ENCODE peak calls at places on chromosome 18, in four cellular contexts. One of them, this sample, is unnamed.

GRCh38 chr18:8744656-8745055 is 39.3 kb downstream of the MTCL1 start:
- DNase-seq in A549: no peak
- DNase-seq in HepG2: no peak
- DNase-seq in K562: no peak
- DNase-seq in this sample: no peak

GRCh38 chr18:1659190-1659589 is 754.5 kb downstream of the ADCYAP1 start:
- DNase-seq in HepG2: no peak
- DNase-seq in A549: no peak
- DNase-seq in K562: no peak
- DNase-seq in this sample: no peak

GRCh38 chr18:51350081-51350480 is 152.6 kb upstream of the MEX3C start:
- DNase-seq in HepG2: no peak
- DNase-seq in A549: no peak
- DNase-seq in K562: no peak
- DNase-seq in this sample: no peak

GRCh38 chr18:10010611-10011015 is 96.8 kb downstream of the VAPA start:
- DNase-seq in K562: no peak
- DNase-seq in A549: peak; percentile 3
- DNase-seq in HepG2: no peak
- DNase-seq in this sample: no peak

GRCh38 chr18:10244341-10244740 is 210.1 kb upstream of the APCDD1 start:
- DNase-seq in HepG2: no peak
- DNase-seq in K562: no peak
- DNase-seq in A549: no peak
- DNase-seq in this sample: no peak

GRCh38 chr18:1078301-1078700 is 173.6 kb downstream of the ADCYAP1 start:
- DNase-seq in K562: no peak
- DNase-seq in A549: no peak
- DNase-seq in HepG2: no peak
- DNase-seq in this sample: no peak

GRCh38 chr18:14026199-14026598 is 106.0 kb downstream of the ZNF519 start:
- DNase-seq in A549: no peak
- DNase-seq in K562: no peak
- DNase-seq in HepG2: no peak
- DNase-seq in this sample: no peak

GRCh38 chr18:26406854-26407517 is 141.4 kb downstream of the KCTD1 start:
- DNase-seq in K562: no peak
- DNase-seq in HepG2: no peak
- DNase-seq in A549: no peak
- DNase-seq in this sample: no peak

GRCh38 chr18:48328473-48329205 is 80.5 kb downstream of the ZBTB7C start:
- DNase-seq in A549: peak; percentile 11
- DNase-seq in K562: no peak
- DNase-seq in HepG2: no peak
- DNase-seq in this sample: no peak

GRCh38 chr18:37565138-37565984 is at the start of gene CELF4:
- DNase-seq in HepG2: no peak
- DNase-seq in K562: no peak
- DNase-seq in A549: peak; percentile 3
- DNase-seq in this sample: peak; percentile 77

GRCh38 chr18:76371301-76371700 is 123.7 kb downstream of the ZNF516 start:
- DNase-seq in A549: no peak
- DNase-seq in HepG2: no peak
- DNase-seq in K562: no peak
- DNase-seq in this sample: no peak

GRCh38 chr18:35460719-35461118 is 37.0 kb downstream of the INO80C start:
- DNase-seq in HepG2: no peak
- DNase-seq in K562: no peak
- DNase-seq in A549: no peak
- DNase-seq in this sample: no peak

GRCh38 chr18:54127759-54128378 is 96.6 kb downstream of the MBD2 start:
- DNase-seq in HepG2: peak; percentile 41
- DNase-seq in A549: peak; percentile 15
- DNase-seq in K562: no peak
- DNase-seq in this sample: peak; percentile 53

GRCh38 chr18:74499633-74500032 is 3.5 kb downstream of the CNDP2 start:
- DNase-seq in A549: no peak
- DNase-seq in K562: peak; percentile 40
- DNase-seq in HepG2: no peak
- DNase-seq in this sample: no peak

GRCh38 chr18:8721094-8721669 is 15.8 kb downstream of the MTCL1 start:
- DNase-seq in A549: no peak
- DNase-seq in HepG2: no peak
- DNase-seq in K562: no peak
- DNase-seq in this sample: no peak

GRCh38 chr18:26342646-26343045 is 116.4 kb downstream of the TAF4B start:
- DNase-seq in K562: no peak
- DNase-seq in HepG2: no peak
- DNase-seq in A549: no peak
- DNase-seq in this sample: no peak

GRCh38 chr18:21489119-21489750 is 111.3 kb downstream of the ESCO1 start:
- DNase-seq in A549: peak; percentile 60
- DNase-seq in HepG2: peak; percentile 63
- DNase-seq in K562: peak; percentile 71
- DNase-seq in this sample: peak; percentile 29

GRCh38 chr18:75869197-75869596 is 441.7 kb upstream of the SMIM21 start:
- DNase-seq in HepG2: no peak
- DNase-seq in K562: no peak
- DNase-seq in A549: no peak
- DNase-seq in this sample: no peak

GRCh38 chr18:574456-575228 is 5.5 kb upstream of the CETN1 start:
- DNase-seq in HepG2: no peak
- DNase-seq in A549: no peak
- DNase-seq in K562: no peak
- DNase-seq in this sample: no peak

GRCh38 chr18:64271264-64271663 is 122.4 kb upstream of the LINC00305 start:
- DNase-seq in HepG2: no peak
- DNase-seq in K562: no peak
- DNase-seq in A549: no peak
- DNase-seq in this sample: no peak

GRCh38 chr18:70132999-70133398 is 72.5 kb downstream of the RTTN start:
- DNase-seq in HepG2: peak; percentile 10
- DNase-seq in K562: no peak
- DNase-seq in A549: peak; percentile 33
- DNase-seq in this sample: no peak

GRCh38 chr18:2884706-2885285 is 38.0 kb downstream of the EMILIN2 start:
- DNase-seq in A549: no peak
- DNase-seq in HepG2: no peak
- DNase-seq in K562: no peak
- DNase-seq in this sample: no peak

GRCh38 chr18:23102498-23103260 is 32.6 kb upstream of the CABLES1 start:
- DNase-seq in K562: no peak
- DNase-seq in HepG2: no peak
- DNase-seq in A549: no peak
- DNase-seq in this sample: no peak

GRCh38 chr18:62632788-62633455 is 82.4 kb upstream of the PHLPP1 start:
- DNase-seq in A549: no peak
- DNase-seq in HepG2: peak; percentile 37
- DNase-seq in K562: no peak
- DNase-seq in this sample: no peak

GRCh38 chr18:68436485-68436884 is 278.4 kb downstream of the TMX3 start:
- DNase-seq in HepG2: no peak
- DNase-seq in A549: no peak
- DNase-seq in K562: no peak
- DNase-seq in this sample: no peak

GRCh38 chr18:36934884-36935283 is 106.0 kb downstream of the KIAA1328 start:
- DNase-seq in A549: no peak
- DNase-seq in HepG2: no peak
- DNase-seq in K562: no peak
- DNase-seq in this sample: no peak

GRCh38 chr18:52160652-52161051 is 179.3 kb upstream of the DCC start:
- DNase-seq in A549: peak; percentile 0
- DNase-seq in K562: no peak
- DNase-seq in HepG2: no peak
- DNase-seq in this sample: no peak

GRCh38 chr18:36382151-36382550 is 84.6 kb downstream of the FHOD3 start:
- DNase-seq in K562: no peak
- DNase-seq in A549: no peak
- DNase-seq in HepG2: no peak
- DNase-seq in this sample: no peak

GRCh38 chr18:43949291-43949690 is 672.0 kb upstream of the SYT4 start:
- DNase-seq in A549: no peak
- DNase-seq in HepG2: no peak
- DNase-seq in K562: no peak
- DNase-seq in this sample: no peak

GRCh38 chr18:54765636-54766035 is 62.6 kb upstream of the RAB27B start:
- DNase-seq in HepG2: no peak
- DNase-seq in K562: no peak
- DNase-seq in A549: no peak
- DNase-seq in this sample: no peak

GRCh38 chr18:61953161-61953560 is 60.4 kb upstream of the RNF152 start:
- DNase-seq in HepG2: no peak
- DNase-seq in K562: no peak
- DNase-seq in A549: no peak
- DNase-seq in this sample: no peak

GRCh38 chr18:6741290-6741689 is 11.8 kb downstream of the ARHGAP28 start:
- DNase-seq in HepG2: no peak
- DNase-seq in K562: no peak
- DNase-seq in A549: peak; percentile 18
- DNase-seq in this sample: no peak

DNA sequence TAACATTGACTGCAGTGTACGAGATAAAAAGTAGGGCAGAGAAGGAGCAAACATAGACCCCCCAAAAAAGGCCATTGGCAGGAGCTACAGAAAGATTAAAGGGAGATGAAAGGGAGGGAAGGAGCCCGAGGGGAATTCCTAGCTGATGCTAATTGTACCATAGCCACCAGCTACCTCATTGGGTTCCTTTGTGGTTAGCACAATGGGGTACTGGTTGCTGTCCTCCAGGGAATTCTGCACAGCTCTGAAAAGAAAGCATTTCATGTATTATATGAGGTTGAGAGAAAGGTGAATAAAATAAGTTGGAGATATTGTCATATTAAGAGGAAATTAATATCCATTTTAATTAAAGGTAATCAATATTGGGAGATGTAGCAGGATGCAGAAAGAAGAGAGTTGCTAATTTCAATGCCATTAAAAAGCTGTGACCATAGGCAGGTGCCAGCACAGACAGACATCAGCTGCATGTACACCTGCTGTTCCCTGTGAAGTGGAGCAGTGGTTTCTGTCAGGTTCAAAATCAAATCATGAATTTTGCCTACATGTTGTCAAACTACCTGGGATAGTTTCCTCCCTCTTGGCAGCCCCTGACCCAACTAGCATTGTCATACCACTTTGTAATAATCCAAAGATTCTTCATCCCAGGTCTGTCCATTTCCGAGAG is 185.4 kb upstream of the DLGAP1 start:
- DNase-seq in K562: no peak
- DNase-seq in A549: no peak
- DNase-seq in HepG2: no peak
- DNase-seq in this sample: no peak
- TF ChIP-seq RNF2 in K562: no peak
- TF ChIP-seq RNF2 in A549: no peak
- TF ChIP-seq RNF2 in HepG2: no peak
- TF ChIP-seq RNF2 in this sample: no peak

DNA sequence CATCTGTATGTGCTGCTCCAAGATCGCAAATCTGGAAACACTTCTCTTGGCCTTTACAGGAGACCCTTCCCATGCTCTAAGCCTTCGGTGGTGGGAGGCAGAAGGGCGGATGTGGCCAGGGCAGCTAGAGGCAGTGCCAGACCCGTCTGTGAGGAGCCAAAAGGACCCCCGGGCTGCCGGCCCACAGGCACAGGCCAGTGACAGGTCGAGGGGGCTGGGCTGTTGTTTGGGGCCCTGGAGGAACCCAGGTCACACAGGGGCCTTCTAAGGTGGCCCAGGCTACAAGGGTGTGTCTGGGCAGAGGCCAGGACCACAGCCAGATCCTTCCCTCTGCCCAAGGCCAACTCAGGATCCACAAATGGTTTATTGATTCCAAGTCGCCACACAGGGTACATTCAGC is 49.4 kb downstream of the SLC66A2 start:
- DNase-seq in K562: no peak
- DNase-seq in HepG2: no peak
- DNase-seq in A549: no peak
- DNase-seq in this sample: peak; percentile 33
- TF ChIP-seq JUN in K562: no peak
- TF ChIP-seq JUN in HepG2: no peak
- TF ChIP-seq JUN in A549: no peak
- TF ChIP-seq JUN in this sample: no peak

GRCh38 chr18:24120676-24121075 is 18.2 kb upstream of the CABYR start:
- DNase-seq in HepG2: no peak
- DNase-seq in A549: no peak
- DNase-seq in K562: no peak
- DNase-seq in this sample: no peak
- TF ChIP-seq RNF2 in HepG2: no peak
- TF ChIP-seq RNF2 in A549: no peak
- TF ChIP-seq RNF2 in K562: no peak
- TF ChIP-seq RNF2 in this sample: no peak

GRCh38 chr18:47250415-47251046 is 929 bp downstream of the SKOR2 start:
- DNase-seq in HepG2: no peak
- DNase-seq in A549: no peak
- DNase-seq in K562: no peak
- DNase-seq in this sample: no peak

GRCh38 chr18:47253101-47253654 is 1.7 kb upstream of the SKOR2 start:
- DNase-seq in K562: no peak
- DNase-seq in HepG2: no peak
- DNase-seq in A549: no peak
- DNase-seq in this sample: no peak

GRCh38 chr18:47249602-47250001 is 1.9 kb downstream of the SKOR2 start:
- DNase-seq in HepG2: no peak
- DNase-seq in A549: no peak
- DNase-seq in K562: no peak
- DNase-seq in this sample: no peak

GRCh38 chr18:47251289-47252120 is at the start of gene SKOR2:
- DNase-seq in A549: no peak
- DNase-seq in HepG2: no peak
- DNase-seq in K562: no peak
- DNase-seq in this sample: no peak

DNA sequence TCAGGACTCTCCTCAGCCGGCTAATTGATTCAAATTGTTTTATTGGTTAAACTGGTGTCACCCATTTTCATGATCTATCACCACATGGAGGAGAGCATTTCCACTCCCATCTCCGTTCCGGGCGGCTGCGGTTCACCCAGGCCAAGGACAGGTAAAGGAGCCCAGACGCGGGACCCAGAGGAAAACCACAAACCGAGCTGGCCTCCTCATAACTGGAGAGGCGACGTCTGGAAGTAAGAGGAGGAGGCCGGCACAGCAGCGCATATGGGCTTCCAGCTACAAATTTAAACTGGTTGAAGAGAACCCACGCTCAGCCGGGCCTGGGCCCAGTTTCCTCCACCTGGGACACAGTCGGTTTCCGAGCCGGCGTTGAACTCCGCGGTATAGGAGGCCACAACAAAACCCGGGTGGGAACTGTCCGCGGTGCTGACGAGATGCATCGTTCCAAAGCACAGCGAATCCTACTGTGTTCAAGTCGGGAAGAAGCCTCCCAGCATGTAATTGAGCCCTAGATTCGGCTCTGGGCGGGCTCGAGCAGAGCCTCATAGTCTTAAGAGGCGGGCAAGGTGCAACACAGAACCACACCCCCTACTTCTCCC is 3.0 kb upstream of the SKOR2 start:
- DNase-seq in A549: no peak
- DNase-seq in K562: peak; percentile 16
- DNase-seq in HepG2: peak; percentile 18
- DNase-seq in this sample: no peak
- TF ChIP-seq JUN in A549: no peak
- TF ChIP-seq JUN in K562: no peak
- TF ChIP-seq JUN in HepG2: no peak
- TF ChIP-seq JUN in this sample: no peak

This sample was measured in H1.